ENCODE peak calls at places on chromosomes 16 and 17, in six cellular contexts. G, E, V, O, B and M are unnamed samples.
A peak's percentile ranks its signal among the peaks of the same experiment; 100 is the strongest.

GRCh38 chr16:46961373-46962353 is 11.8 kb downstream of the DNAJA2 start:
- DNase-seq in B (no peak), G (peak; percentile 51), V (no peak), E (no peak), O (peak; percentile 34), M (no peak)

GRCh38 chr17:65030618-65031017 is 25.9 kb downstream of the GNA13 start:
- DNase-seq in O (no peak), E (no peak), V (no peak), G (no peak), B (no peak), M (no peak)

GRCh38 chr17:76701471-76701967 is 9.2 kb downstream of the MXRA7 start:
- DNase-seq in E (no peak), B (no peak), V (no peak), O (no peak), G (no peak), M (no peak)

GRCh38 chr17:63997341-63998048 is 656 bp upstream of the PRR29 start:
- DNase-seq in E (no peak), V (peak; percentile 72), G (no peak), B (no peak), O (peak; percentile 8), M (no peak)

GRCh38 chr17:2707721-2708584 is 3.6 kb downstream of the CLUH start:
- DNase-seq in B (no peak), G (no peak), E (no peak), V (no peak), O (peak; percentile 46), M (no peak)

GRCh38 chr17:47837401-47838039 is 3.6 kb downstream of the SCRN2 start:
- DNase-seq in B (no peak), V (no peak), E (no peak), O (no peak), G (no peak), M (no peak)

GRCh38 chr16:69490707-69491324 is 66.4 kb downstream of the CYB5B start:
- DNase-seq in V (no peak), B (no peak), E (no peak), G (no peak), O (no peak), M (no peak)

GRCh38 chr17:33055171-33055611 is 63.5 kb downstream of the SPACA3 start:
- DNase-seq in B (no peak), G (no peak), E (no peak), V (no peak), O (no peak), M (no peak)

GRCh38 chr16:4840984-4841383 is 6.1 kb downstream of the GLYR1 start:
- DNase-seq in V (no peak), G (no peak), B (no peak), E (no peak), O (no peak), M (no peak)

GRCh38 chr17:79786930-79787643 is 9.1 kb downstream of the CBX2 start:
- DNase-seq in G (no peak), B (no peak), E (no peak), O (no peak), V (no peak), M (no peak)

GRCh38 chr16:51163366-51163765 is 12.3 kb upstream of the SALL1 start:
- DNase-seq in E (no peak), G (no peak), B (no peak), V (no peak), O (no peak), M (no peak)

GRCh38 chr17:60330731-60331130 is 61.2 kb downstream of the USP32 start:
- DNase-seq in V (no peak), G (no peak), E (no peak), B (no peak), O (no peak), M (no peak)

GRCh38 chr17:67245073-67245693 is at the start of gene HELZ:
- DNase-seq in G (peak; percentile 82), E (peak; percentile 82), B (peak; percentile 73), V (peak; percentile 75), O (peak; percentile 93), M (peak; percentile 85)

GRCh38 chr17:64216385-64217248 is 46.4 kb downstream of the TEX2 start:
- DNase-seq in E (no peak), B (no peak), V (no peak), O (peak; percentile 49), G (no peak), M (no peak)

GRCh38 chr17:31565652-31566051 is 174.2 kb downstream of the RAB11FIP4 start:
- DNase-seq in G (no peak), B (no peak), E (no peak), O (no peak), V (no peak), M (no peak)

GRCh38 chr17:42274812-42275526 is 1.2 kb downstream of the STAT5B start:
- DNase-seq in G (no peak), V (no peak), O (no peak), E (peak; percentile 53), B (no peak), M (no peak)

GRCh38 chr17:36938566-36939058 is 1.3 kb downstream of the LHX1 start:
- DNase-seq in V (no peak), O (no peak), E (no peak), G (no peak), B (no peak), M (no peak)

GRCh38 chr17:1786708-1787107 is 24.8 kb downstream of the SERPINF1 start:
- DNase-seq in E (no peak), O (no peak), V (no peak), B (no peak), G (no peak), M (no peak)

GRCh38 chr17:17254026-17254425 is 17.1 kb upstream of the FLCN start:
- DNase-seq in E (no peak), V (no peak), B (no peak), O (no peak), G (no peak), M (no peak)

GRCh38 chr17:2881295-2881694 is 85.1 kb downstream of the RAP1GAP2 start:
- DNase-seq in G (no peak), O (no peak), V (no peak), B (no peak), E (no peak), M (no peak)

GRCh38 chr16:85638695-85639409 is 25.7 kb downstream of the GSE1 start:
- DNase-seq in G (no peak), O (no peak), V (no peak), E (no peak), B (no peak), M (no peak)